ENCODE peak calls at places on chromosomes 11 and 22, in seven cellular contexts. U is mucosa of descending colon; F is RPMI7951; I is stimulated activated CD8-positive, alpha-beta memory T cell treated with anti-CD3 and anti-CD28 coated beads, Interleukin-2, amount 100 ng/mL, for 1 hour; D is A673; M is CD8-positive, alpha-beta memory T cell; Z is myocyte. K is an unnamed sample.

GRCh38 chr22:21816787-21817496 is 50.5 kb downstream of the MAPK1 start:
- DNase-seq in U (no peak), M (peak), Z (peak), F (peak), I (peak), D (peak), K (peak)

GRCh38 chr11:134999490-135000066 is 587.5 kb upstream of the B3GAT1 start:
- DNase-seq in Z (no peak), M (no peak), D (no peak), F (no peak), U (no peak), I (no peak), K (no peak)

GRCh38 chr11:77195071-77195705 is 67.1 kb downstream of the MYO7A start:
- DNase-seq in I (no peak), M (no peak), U (peak), Z (peak), F (no peak), D (no peak), K (peak)

GRCh38 chr11:11464555-11464954 is 111.5 kb upstream of the CSNK2A3 start:
- DNase-seq in F (peak), I (no peak), D (no peak), M (no peak), U (no peak), Z (no peak), K (no peak)

GRCh38 chr11:22703561-22703960 is 37.1 kb downstream of the GAS2 start:
- DNase-seq in F (peak), U (no peak), M (no peak), I (no peak), D (peak), Z (no peak), K (no peak)

GRCh38 chr11:121769191-121769590 is 316.4 kb upstream of the SORL1-AS1 start:
- DNase-seq in F (no peak), M (no peak), U (no peak), I (no peak), D (no peak), Z (no peak), K (no peak)

GRCh38 chr22:41429232-41429945 is 17.2 kb downstream of the TOB2 start:
- DNase-seq in Z (no peak), I (no peak), D (no peak), M (no peak), F (peak), U (no peak), K (no peak)

GRCh38 chr22:46524203-46524740 is 13.1 kb downstream of the CELSR1 start:
- DNase-seq in M (no peak), F (no peak), I (no peak), U (no peak), D (no peak), Z (no peak), K (no peak)

GRCh38 chr11:61754534-61755482 is 2.4 kb downstream of the MYRF start:
- DNase-seq in D (no peak), I (no peak), M (no peak), F (no peak), Z (no peak), U (no peak), K (no peak)

GRCh38 chr22:36641902-36642640 is 61.5 kb downstream of the CACNG2 start:
- DNase-seq in I (no peak), U (no peak), F (peak), Z (no peak), D (peak), M (no peak), K (no peak)

GRCh38 chr11:9363954-9364912 is 20.2 kb upstream of the IPO7 start:
- DNase-seq in I (peak), D (peak), F (peak), U (peak), Z (peak), M (peak), K (peak)

GRCh38 chr22:27551402-27551801 is 250.2 kb downstream of the MN1 start:
- DNase-seq in U (no peak), I (no peak), F (no peak), Z (no peak), M (no peak), D (no peak), K (no peak)

GRCh38 chr11:116700586-116701220 is 72.1 kb downstream of the BUD13 start:
- DNase-seq in M (no peak), F (no peak), D (no peak), U (no peak), I (no peak), Z (no peak), K (no peak)

GRCh38 chr11:2138436-2139117 is 612 bp downstream of the IGF2 start:
- DNase-seq in Z (peak), I (no peak), D (peak), F (no peak), U (no peak), M (no peak), K (no peak)

GRCh38 chr22:43704051-43704450 is 108.1 kb downstream of the EFCAB6 start:
- DNase-seq in F (no peak), M (no peak), Z (no peak), I (no peak), U (no peak), D (no peak), K (no peak)

GRCh38 chr11:77125191-77125590 is 2.9 kb upstream of the MYO7A start:
- DNase-seq in D (no peak), I (no peak), F (no peak), M (no peak), U (no peak), Z (no peak), K (no peak)

GRCh38 chr11:112290462-112290894 is 29.8 kb upstream of the PLET1 start:
- DNase-seq in I (no peak), D (peak), F (no peak), U (no peak), M (no peak), Z (no peak), K (no peak)

GRCh38 chr11:10453261-10453660 is 1.8 kb upstream of the AMPD3 start:
- DNase-seq in U (no peak), F (no peak), Z (no peak), M (no peak), D (no peak), I (no peak), K (no peak)

GRCh38 chr11:116428638-116428975 is 344.2 kb downstream of the BUD13 start:
- DNase-seq in I (no peak), F (no peak), Z (no peak), D (no peak), U (no peak), M (no peak), K (no peak)

GRCh38 chr11:76735841-76736240 is 47.3 kb upstream of the TSKU start:
- DNase-seq in Z (no peak), M (no peak), U (no peak), I (no peak), F (no peak), D (no peak), K (no peak)

GRCh38 chr22:29331658-29332300 is 16.3 kb upstream of the RASL10A start:
- DNase-seq in F (no peak), D (no peak), Z (no peak), M (no peak), U (no peak), I (no peak), K (no peak)

GRCh38 chr22:26245001-26245400 is 75.7 kb downstream of the SEZ6L start:
- DNase-seq in Z (no peak), F (no peak), U (no peak), I (no peak), M (no peak), D (no peak), K (no peak)

GRCh38 chr11:16881074-16881709 is 133.0 kb downstream of the PLEKHA7 start:
- DNase-seq in M (no peak), U (no peak), Z (peak), I (no peak), F (peak), D (peak), K (no peak)

GRCh38 chr11:34756591-34756990 is 135.7 kb downstream of the EHF start:
- DNase-seq in Z (no peak), I (no peak), U (no peak), F (no peak), M (no peak), D (no peak), K (no peak)

GRCh38 chr22:45164217-45165123 is 745 bp downstream of the NUP50 start:
- DNase-seq in U (peak), I (no peak), M (peak), D (peak), F (no peak), Z (peak), K (peak)

K was measured in naive thymus-derived CD8-positive, alpha-beta T cell.